ENCODE peak calls at places on chromosomes 6 and 20, in four cellular contexts. One of them, this sample, is unnamed.

GRCh38 chr6:30752164-30752927 is 8.0 kb upstream of the IER3 start:
- DNase-seq in ascending aorta: peak; percentile 99
- DNase-seq in dorsolateral prefrontal cortex: no peak
- DNase-seq in GM10248: no peak
- DNase-seq in this sample: peak; percentile 77

GRCh38 chr6:134372603-134373281 is 54.8 kb upstream of the SGK1 start:
- DNase-seq in ascending aorta: peak; percentile 78
- DNase-seq in dorsolateral prefrontal cortex: no peak
- DNase-seq in GM10248: no peak
- DNase-seq in this sample: peak; percentile 76

GRCh38 chr20:54680872-54681297 is 205.5 kb downstream of the DOK5 start:
- DNase-seq in ascending aorta: no peak
- DNase-seq in dorsolateral prefrontal cortex: no peak
- DNase-seq in GM10248: peak; percentile 19
- DNase-seq in this sample: no peak

GRCh38 chr20:50848846-50849673 is 54.2 kb downstream of the BCAS4 start:
- DNase-seq in ascending aorta: no peak
- DNase-seq in dorsolateral prefrontal cortex: peak; percentile 32
- DNase-seq in GM10248: peak; percentile 58
- DNase-seq in this sample: no peak

GRCh38 chr6:169189227-169189626 is 64.4 kb downstream of the THBS2 start:
- DNase-seq in ascending aorta: no peak
- DNase-seq in dorsolateral prefrontal cortex: no peak
- DNase-seq in GM10248: no peak
- DNase-seq in this sample: no peak

GRCh38 chr6:12467706-12468670 is 177.8 kb downstream of the EDN1 start:
- DNase-seq in ascending aorta: no peak
- DNase-seq in dorsolateral prefrontal cortex: no peak
- DNase-seq in GM10248: no peak
- DNase-seq in this sample: no peak

GRCh38 chr20:14710941-14711340 is 373.5 kb upstream of the FLRT3 start:
- DNase-seq in ascending aorta: no peak
- DNase-seq in dorsolateral prefrontal cortex: no peak
- DNase-seq in GM10248: no peak
- DNase-seq in this sample: no peak

GRCh38 chr6:21188505-21189223 is 404.9 kb upstream of the SOX4 start:
- DNase-seq in ascending aorta: no peak
- DNase-seq in dorsolateral prefrontal cortex: no peak
- DNase-seq in GM10248: no peak
- DNase-seq in this sample: no peak

GRCh38 chr6:99609839-99610489 is 3.3 kb downstream of the PRDM13 start:
- DNase-seq in ascending aorta: no peak
- DNase-seq in dorsolateral prefrontal cortex: no peak
- DNase-seq in GM10248: no peak
- DNase-seq in this sample: no peak

GRCh38 chr6:125871365-125871764 is 80.6 kb downstream of the NCOA7 start:
- DNase-seq in ascending aorta: no peak
- DNase-seq in dorsolateral prefrontal cortex: no peak
- DNase-seq in GM10248: no peak
- DNase-seq in this sample: no peak

GRCh38 chr6:158021376-158021775 is 39.7 kb downstream of the SYNJ2 start:
- DNase-seq in ascending aorta: no peak
- DNase-seq in dorsolateral prefrontal cortex: no peak
- DNase-seq in GM10248: no peak
- DNase-seq in this sample: no peak

GRCh38 chr6:22029169-22029568 is 267.7 kb downstream of the PRL start:
- DNase-seq in ascending aorta: no peak
- DNase-seq in dorsolateral prefrontal cortex: no peak
- DNase-seq in GM10248: no peak
- DNase-seq in this sample: no peak

GRCh38 chr6:30885481-30885998 is 1.2 kb downstream of the DDR1 start:
- DNase-seq in ascending aorta: peak; percentile 66
- DNase-seq in dorsolateral prefrontal cortex: no peak
- DNase-seq in GM10248: peak; percentile 32
- DNase-seq in this sample: no peak

GRCh38 chr6:136387316-136387715 is 97.7 kb upstream of the BCLAF1 start:
- DNase-seq in ascending aorta: no peak
- DNase-seq in dorsolateral prefrontal cortex: no peak
- DNase-seq in GM10248: no peak
- DNase-seq in this sample: no peak

GRCh38 chr6:116564921-116565872 is 6.1 kb upstream of the RWDD1 start:
- DNase-seq in ascending aorta: peak; percentile 64
- DNase-seq in dorsolateral prefrontal cortex: peak; percentile 49
- DNase-seq in GM10248: no peak
- DNase-seq in this sample: no peak

GRCh38 chr20:48190757-48191156 is 405.5 kb upstream of the SULF2 start:
- DNase-seq in ascending aorta: no peak
- DNase-seq in dorsolateral prefrontal cortex: no peak
- DNase-seq in GM10248: no peak
- DNase-seq in this sample: no peak

GRCh38 chr20:13777171-13777601 is 7.5 kb downstream of the ESF1 start:
- DNase-seq in ascending aorta: no peak
- DNase-seq in dorsolateral prefrontal cortex: no peak
- DNase-seq in GM10248: no peak
- DNase-seq in this sample: no peak

GRCh38 chr6:12608016-12608860 is 108.3 kb upstream of the PHACTR1 start:
- DNase-seq in ascending aorta: no peak
- DNase-seq in dorsolateral prefrontal cortex: no peak
- DNase-seq in GM10248: peak; percentile 61
- DNase-seq in this sample: no peak

GRCh38 chr6:157216570-157216969 is 106.7 kb downstream of the TMEM242 start:
- DNase-seq in ascending aorta: peak; percentile 55
- DNase-seq in dorsolateral prefrontal cortex: no peak
- DNase-seq in GM10248: no peak
- DNase-seq in this sample: no peak

GRCh38 chr6:107506145-107506544 is 16.2 kb downstream of the SOBP start:
- DNase-seq in ascending aorta: no peak
- DNase-seq in dorsolateral prefrontal cortex: no peak
- DNase-seq in GM10248: no peak
- DNase-seq in this sample: no peak

GRCh38 chr6:169451065-169451840 is 197.6 kb upstream of the THBS2 start:
- DNase-seq in ascending aorta: no peak
- DNase-seq in dorsolateral prefrontal cortex: no peak
- DNase-seq in GM10248: no peak
- DNase-seq in this sample: no peak

GRCh38 chr6:139743629-139744028 is 369.2 kb upstream of the CITED2 start:
- DNase-seq in ascending aorta: no peak
- DNase-seq in dorsolateral prefrontal cortex: no peak
- DNase-seq in GM10248: no peak
- DNase-seq in this sample: no peak

GRCh38 chr6:158837684-158838625 is 18.8 kb upstream of the EZR start:
- DNase-seq in ascending aorta: no peak
- DNase-seq in dorsolateral prefrontal cortex: no peak
- DNase-seq in GM10248: no peak
- DNase-seq in this sample: no peak

GRCh38 chr6:135212935-135213334 is 31.8 kb downstream of the MYB start:
- DNase-seq in ascending aorta: no peak
- DNase-seq in dorsolateral prefrontal cortex: no peak
- DNase-seq in GM10248: no peak
- DNase-seq in this sample: no peak

GRCh38 chr20:58832442-58832841 is 18.3 kb downstream of the GNAS-AS1 start:
- DNase-seq in ascending aorta: no peak
- DNase-seq in dorsolateral prefrontal cortex: no peak
- DNase-seq in GM10248: no peak
- DNase-seq in this sample: no peak

GRCh38 chr20:62937353-62938104 is 418 bp upstream of the GID8 start:
- DNase-seq in ascending aorta: peak; percentile 98
- DNase-seq in dorsolateral prefrontal cortex: peak; percentile 91
- DNase-seq in GM10248: peak; percentile 97
- DNase-seq in this sample: peak; percentile 95

GRCh38 chr20:62940875-62941274 is 2.9 kb downstream of the GID8 start:
- DNase-seq in ascending aorta: no peak
- DNase-seq in dorsolateral prefrontal cortex: no peak
- DNase-seq in GM10248: no peak
- DNase-seq in this sample: no peak

GRCh38 chr20:62935968-62936585 is 1.9 kb upstream of the GID8 start:
- DNase-seq in ascending aorta: no peak
- DNase-seq in dorsolateral prefrontal cortex: no peak
- DNase-seq in GM10248: no peak
- DNase-seq in this sample: no peak

GRCh38 chr20:62936996-62937352 is 973 bp upstream of the GID8 start:
- DNase-seq in ascending aorta: no peak
- DNase-seq in dorsolateral prefrontal cortex: no peak
- DNase-seq in GM10248: no peak
- DNase-seq in this sample: no peak

GRCh38 chr20:62938105-62938888 is at the start of gene GID8:
- DNase-seq in ascending aorta: peak; percentile 76
- DNase-seq in dorsolateral prefrontal cortex: no peak
- DNase-seq in GM10248: peak; percentile 68
- DNase-seq in this sample: no peak
- TF ChIP-seq CTCF in ascending aorta: no peak
- TF ChIP-seq CTCF in dorsolateral prefrontal cortex: no peak
- TF ChIP-seq CTCF in GM10248: no peak
- TF ChIP-seq CTCF in this sample: no peak

DNA sequence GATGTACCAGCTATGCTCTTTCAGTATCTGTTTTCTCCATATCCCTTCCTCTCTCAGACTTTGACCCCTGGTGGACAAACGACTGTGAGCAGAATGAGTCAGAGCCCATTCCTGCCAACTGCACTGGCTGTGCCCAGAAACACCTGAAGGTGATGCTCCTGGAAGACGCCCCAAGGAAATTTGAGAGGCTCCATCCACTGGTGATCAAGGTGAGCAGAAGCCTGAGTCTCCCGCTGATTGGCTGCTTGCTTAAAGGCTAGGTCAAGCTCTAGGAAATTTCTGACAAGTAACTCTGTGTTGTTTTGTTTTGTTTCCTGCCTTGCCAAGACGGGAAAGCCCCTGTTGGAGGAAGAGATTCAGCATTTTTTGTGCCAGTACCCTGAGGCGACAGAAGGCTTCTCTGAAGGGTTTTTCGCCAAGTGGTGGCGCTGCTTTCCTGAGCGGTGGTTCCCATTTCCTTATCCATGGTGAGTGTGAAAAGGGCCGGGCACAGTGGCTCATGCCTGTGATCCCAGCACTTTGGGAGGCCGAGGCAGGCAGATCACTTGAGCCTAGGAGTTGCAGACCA is 28.6 kb downstream of the C6orf89 start:
- DNase-seq in ascending aorta: no peak
- DNase-seq in dorsolateral prefrontal cortex: no peak
- DNase-seq in GM10248: no peak
- DNase-seq in this sample: no peak
- TF ChIP-seq CTCF in ascending aorta: no peak
- TF ChIP-seq CTCF in dorsolateral prefrontal cortex: peak; percentile 19
- TF ChIP-seq CTCF in GM10248: no peak
- TF ChIP-seq CTCF in this sample: no peak

DNA sequence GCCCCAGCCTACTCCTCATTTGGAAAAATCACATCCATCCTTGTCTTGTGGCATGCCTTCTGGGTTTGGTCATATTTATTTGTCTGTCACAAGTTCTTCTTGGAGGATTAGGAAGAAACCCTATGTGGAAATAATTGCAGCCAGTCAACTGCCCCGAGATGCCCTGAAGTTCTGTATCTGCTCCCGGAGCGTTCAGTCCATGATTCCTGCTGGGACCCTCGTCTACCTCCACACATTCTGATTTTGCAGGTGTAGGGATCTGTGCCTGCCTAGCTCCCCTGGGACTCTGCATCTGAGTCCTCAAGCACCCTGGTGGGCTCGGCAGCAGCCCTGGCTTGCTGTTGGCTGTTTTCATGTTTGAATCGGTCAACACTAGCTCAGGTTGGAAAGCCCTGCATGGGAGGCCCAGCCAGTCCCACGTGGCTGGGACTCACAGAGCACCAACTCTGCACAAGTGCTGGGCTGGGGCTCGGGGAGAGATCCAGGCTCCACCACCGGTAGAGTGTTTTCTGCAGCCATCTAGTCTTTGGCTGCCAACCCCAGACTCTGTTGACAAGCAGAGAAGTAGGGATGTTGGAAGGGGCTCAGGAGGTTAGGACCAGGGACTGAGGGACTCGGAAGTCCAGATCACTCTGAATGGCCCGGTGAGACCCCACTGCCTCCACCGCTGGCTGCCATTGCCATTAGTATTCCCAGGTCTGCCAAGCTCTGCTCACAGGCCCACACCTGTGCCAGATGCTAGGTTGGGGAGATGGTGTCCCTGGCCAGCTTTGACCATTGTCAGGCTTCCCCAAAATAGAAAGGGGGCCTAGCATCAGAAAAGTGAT is 183.5 kb upstream of the CST7 start:
- DNase-seq in ascending aorta: peak; percentile 54
- DNase-seq in dorsolateral prefrontal cortex: peak; percentile 1
- DNase-seq in GM10248: no peak
- DNase-seq in this sample: peak; percentile 17
- TF ChIP-seq CTCF in ascending aorta: no peak
- TF ChIP-seq CTCF in dorsolateral prefrontal cortex: no peak
- TF ChIP-seq CTCF in GM10248: no peak
- TF ChIP-seq CTCF in this sample: no peak

GRCh38 chr20:41387433-41387832 is 20.8 kb upstream of the EMILIN3 start:
- DNase-seq in ascending aorta: no peak
- DNase-seq in dorsolateral prefrontal cortex: no peak
- DNase-seq in GM10248: no peak
- DNase-seq in this sample: no peak
- TF ChIP-seq CTCF in ascending aorta: no peak
- TF ChIP-seq CTCF in dorsolateral prefrontal cortex: no peak
- TF ChIP-seq CTCF in GM10248: no peak
- TF ChIP-seq CTCF in this sample: no peak

This sample was measured in CD14-positive monocyte.